ENCODE peak calls at places on chromosomes 3 and 15, in eight cellular contexts. K, G, Y, T, M, N, R and U are unnamed samples.

GRCh38 chr15:66145242-66146182 is 108.0 kb downstream of the MEGF11 start:
- DNase-seq in R (no peak), M (no peak), G (no peak), N (no peak), T (no peak), K (no peak), Y (no peak), U (no peak)

GRCh38 chr3:71488882-71489281 is 94.6 kb downstream of the FOXP1 start:
- DNase-seq in N (no peak), T (no peak), Y (no peak), G (no peak), K (no peak), R (no peak), M (no peak), U (no peak)

GRCh38 chr3:40382617-40382979 is 4.4 kb upstream of the ENTPD3 start:
- DNase-seq in M (no peak), R (no peak), T (no peak), Y (no peak), N (no peak), G (no peak), K (no peak), U (no peak)

GRCh38 chr3:150469031-150469930 is 61.2 kb downstream of the TSC22D2 start:
- DNase-seq in N (no peak), R (peak; percentile 67), T (no peak), K (no peak), G (peak; percentile 96), Y (peak; percentile 91), M (peak; percentile 76), U (no peak)

GRCh38 chr3:81958967-81959625 is 197.7 kb upstream of the GBE1 start:
- DNase-seq in Y (no peak), T (no peak), K (no peak), G (no peak), N (no peak), R (no peak), M (no peak), U (no peak)

GRCh38 chr3:5011555-5012256 is 32.5 kb downstream of the BHLHE40 start:
- DNase-seq in K (no peak), Y (no peak), R (no peak), N (no peak), T (peak; percentile 69), G (no peak), M (no peak), U (peak; percentile 90)

GRCh38 chr3:67657192-67657591 is 2.8 kb upstream of the SUCLG2 start:
- DNase-seq in M (no peak), R (no peak), K (no peak), Y (no peak), T (no peak), G (no peak), N (no peak), U (no peak)

GRCh38 chr3:167012691-167013090 is 367.4 kb downstream of the ZBBX start:
- DNase-seq in M (no peak), K (no peak), G (no peak), N (no peak), Y (no peak), R (no peak), T (no peak), U (no peak)

GRCh38 chr15:57640935-57641682 is 49.4 kb downstream of the MYZAP start:
- DNase-seq in N (no peak), T (peak; percentile 41), K (no peak), R (no peak), Y (peak; percentile 71), G (peak; percentile 32), M (peak; percentile 2), U (no peak)

GRCh38 chr3:12436514-12437222 is 47.6 kb upstream of the TSEN2 start:
- DNase-seq in R (no peak), M (no peak), K (no peak), N (no peak), Y (no peak), T (no peak), G (peak; percentile 88), U (no peak)

GRCh38 chr3:127161236-127161635 is 31.7 kb upstream of the PRR23E start:
- DNase-seq in T (no peak), G (no peak), Y (no peak), K (no peak), M (no peak), R (no peak), N (no peak), U (no peak)

GRCh38 chr3:126009181-126009580 is 40.2 kb downstream of the ROPN1B start:
- DNase-seq in G (no peak), Y (no peak), R (no peak), N (peak; percentile 11), M (no peak), T (no peak), K (no peak), U (no peak)

GRCh38 chr3:64595253-64595694 is 92.5 kb downstream of the ADAMTS9 start:
- DNase-seq in Y (peak; percentile 2), M (no peak), K (no peak), R (no peak), N (no peak), G (peak; percentile 90), T (no peak), U (no peak)

DNA sequence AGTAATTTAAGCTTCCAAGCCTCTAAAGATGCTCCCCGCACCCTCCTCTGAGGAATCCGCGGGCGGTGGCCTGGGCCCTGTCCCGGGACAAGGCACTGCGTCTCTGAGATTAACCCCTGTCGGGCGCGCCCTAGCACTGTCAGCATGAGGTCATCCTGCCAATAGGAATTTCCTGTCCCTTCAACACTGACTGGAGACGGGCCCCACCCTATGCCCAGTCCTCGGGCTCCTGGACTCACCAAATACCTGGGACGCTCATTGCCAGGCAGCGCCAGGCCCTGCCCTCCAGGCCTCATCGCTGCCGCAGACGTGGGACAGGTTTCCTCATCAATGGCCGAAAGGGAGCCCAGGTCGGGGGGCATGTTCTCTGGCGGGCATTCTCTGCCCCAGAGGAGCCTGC is 67.6 kb upstream of the SH3GL3 start:
- DNase-seq in R (no peak), N (no peak), M (peak; percentile 85), G (no peak), K (no peak), Y (peak; percentile 97), T (no peak), U (no peak)
- TF ChIP-seq CTCF in R (no peak), N (no peak), M (no peak), G (no peak), K (no peak), Y (no peak), T (no peak), U (no peak)

DNA sequence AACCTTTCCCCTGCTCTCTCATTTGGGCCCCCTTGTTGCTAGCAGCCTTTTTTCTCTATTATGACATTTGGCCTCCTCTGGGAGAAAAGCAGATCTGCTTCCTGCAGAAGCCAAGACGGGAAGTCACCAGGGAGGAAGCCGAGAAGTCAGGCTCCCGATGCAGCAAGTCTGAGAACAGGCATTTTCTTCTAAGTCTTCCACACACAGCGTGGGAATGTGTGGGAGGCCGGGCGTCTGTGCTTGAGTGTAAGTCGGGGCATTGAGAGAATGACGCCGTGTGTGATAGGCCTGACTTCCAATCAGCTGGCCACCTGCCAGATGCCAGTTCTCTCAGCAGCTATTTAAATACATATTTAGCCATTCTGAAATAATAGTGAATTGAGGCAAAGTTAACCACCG is 75.8 kb upstream of the FAM98B start:
- DNase-seq in M (no peak), Y (no peak), T (no peak), N (peak; percentile 30), G (peak; percentile 30), K (no peak), R (no peak), U (no peak)
- TF ChIP-seq CTCF in M (no peak), Y (no peak), T (no peak), N (no peak), G (no peak), K (no peak), R (no peak), U (no peak)

GRCh38 chr3:373193-373784 is 176.7 kb downstream of the CHL1 start:
- DNase-seq in K (no peak), G (no peak), R (no peak), Y (no peak), M (no peak), T (no peak), N (no peak), U (no peak)

GRCh38 chr3:374459-374858 is 177.9 kb downstream of the CHL1 start:
- DNase-seq in N (no peak), Y (no peak), T (no peak), M (no peak), R (no peak), G (no peak), K (no peak), U (no peak)

GRCh38 chr3:380801-381200 is 184.2 kb downstream of the CHL1 start:
- DNase-seq in Y (no peak), M (no peak), G (no peak), N (no peak), T (no peak), R (no peak), K (no peak), U (no peak)

DNA sequence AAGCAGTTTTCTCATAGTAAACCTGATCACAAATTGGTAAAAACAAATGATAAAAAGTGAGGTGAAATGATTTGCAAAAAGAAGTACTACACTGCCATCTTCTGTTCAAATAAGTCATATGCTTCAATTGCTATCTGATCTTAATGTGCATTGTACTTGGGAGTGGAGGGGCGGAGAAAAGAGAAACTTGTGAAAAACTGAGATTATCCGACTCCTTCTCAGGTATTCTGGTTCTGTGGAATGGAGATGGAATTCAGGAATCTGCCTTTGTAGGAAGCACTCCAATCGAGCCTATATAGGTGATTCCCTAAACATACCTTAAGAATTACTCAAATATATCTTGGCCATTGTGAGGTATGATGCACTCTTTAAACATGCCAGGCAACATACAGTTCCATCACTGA is 180.6 kb downstream of the CHL1 start:
- DNase-seq in Y (no peak), T (no peak), N (no peak), R (no peak), K (no peak), G (peak; percentile 6), M (no peak), U (no peak)
- TF ChIP-seq CTCF in Y (peak; percentile 25), T (peak; percentile 20), N (no peak), R (no peak), K (no peak), G (no peak), M (peak; percentile 42), U (no peak)

GRCh38 chr3:177590826-177591225 is 393.5 kb upstream of the TBL1XR1 start:
- DNase-seq in Y (no peak), K (no peak), G (no peak), R (no peak), M (no peak), N (no peak), T (no peak), U (no peak)

GRCh38 chr3:177594096-177594495 is 396.8 kb upstream of the TBL1XR1 start:
- DNase-seq in K (no peak), R (peak; percentile 46), M (no peak), N (no peak), G (no peak), Y (no peak), T (no peak), U (no peak)

GRCh38 chr3:177589921-177590336 is 392.6 kb upstream of the TBL1XR1 start:
- DNase-seq in N (peak; percentile 39), R (no peak), Y (peak; percentile 89), G (peak; percentile 98), M (peak; percentile 51), T (peak; percentile 23), K (no peak), U (no peak)

GRCh38 chr3:177589041-177589650 is 391.9 kb upstream of the TBL1XR1 start:
- DNase-seq in N (no peak), M (no peak), G (peak; percentile 39), K (no peak), T (no peak), Y (no peak), R (no peak), U (no peak)

DNA sequence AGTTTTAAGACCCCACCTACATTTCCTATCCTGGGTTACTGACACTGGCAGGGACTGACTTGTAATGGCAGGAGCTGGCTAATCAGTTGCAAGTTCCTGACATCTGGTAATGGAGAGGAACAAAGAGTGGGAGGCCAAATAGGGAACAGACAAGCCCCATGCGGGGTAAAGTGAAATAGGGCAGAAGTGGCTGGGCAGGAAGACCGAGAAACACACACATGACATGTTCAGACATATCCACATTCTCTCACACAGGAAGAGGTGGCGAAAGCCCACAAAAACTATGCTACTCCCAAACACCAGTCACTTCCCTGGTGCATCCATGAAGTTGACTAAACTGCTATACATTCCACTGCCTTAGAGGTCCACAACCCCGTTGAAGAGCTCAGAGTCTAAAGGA is 394.1 kb upstream of the TBL1XR1 start:
- DNase-seq in Y (peak; percentile 69), K (no peak), G (no peak), M (no peak), N (peak; percentile 44), T (no peak), R (no peak), U (no peak)
- TF ChIP-seq CTCF in Y (no peak), K (no peak), G (no peak), M (no peak), N (no peak), T (no peak), R (no peak), U (no peak)